ENCODE peak calls at places on chromosomes 5 and 9, in ten cellular contexts. I is uterus, X is foreskin fibroblast, H is left ventricle myocardium inferior, A is ovary, P is IMR-90, V is cardiac fibroblast, Q is coronary artery, J is gastrocnemius medialis, L is kidney. F is an unnamed sample.

GRCh38 chr9:20187318-20187717 is 398.5 kb upstream of the SLC24A2 start:
- DNase-seq in I (no peak), X (no peak), H (no peak), A (no peak), P (no peak), V (no peak), Q (no peak), J (no peak), L (no peak), F (no peak)

GRCh38 chr5:138132543-138132942 is 6.7 kb downstream of the NME5 start:
- DNase-seq in I (no peak), X (no peak), H (no peak), A (no peak), P (no peak), V (no peak), Q (no peak), J (no peak), L (no peak), F (no peak)

GRCh38 chr9:6845128-6845826 is 87.5 kb downstream of the KDM4C start:
- DNase-seq in I (no peak), X (no peak), H (no peak), A (no peak), P (no peak), V (no peak), Q (no peak), J (no peak), L (no peak), F (no peak)

GRCh38 chr5:187042-187431 is 4.3 kb upstream of the LRRC14B start:
- DNase-seq in I (no peak), X (no peak), H (no peak), A (no peak), P (no peak), V (no peak), Q (no peak), J (no peak), L (peak; percentile 53), F (no peak)

GRCh38 chr9:117092582-117092981 is 322.3 kb downstream of the ASTN2 start:
- DNase-seq in I (no peak), X (no peak), H (no peak), A (no peak), P (peak; percentile 35), V (peak; percentile 28), Q (no peak), J (no peak), L (no peak), F (no peak)

GRCh38 chr9:90991953-90992352 is 190.3 kb downstream of the SYK start:
- DNase-seq in I (no peak), X (peak; percentile 43), H (no peak), A (no peak), P (no peak), V (peak; percentile 25), Q (no peak), J (no peak), L (no peak), F (no peak)

GRCh38 chr5:139745800-139746690 is 49.6 kb upstream of the PSD2 start:
- DNase-seq in I (peak; percentile 63), X (peak; percentile 82), H (peak; percentile 56), A (peak; percentile 60), P (peak; percentile 67), V (peak; percentile 72), Q (no peak), J (peak; percentile 79), L (peak; percentile 87), F (peak; percentile 65)

GRCh38 chr5:179191506-179192184 is 131.5 kb downstream of the ZNF354C start:
- DNase-seq in I (no peak), X (no peak), H (no peak), A (no peak), P (no peak), V (no peak), Q (no peak), J (no peak), L (no peak), F (no peak)

GRCh38 chr5:50929174-50929573 is 262.7 kb downstream of the PARP8 start:
- DNase-seq in I (no peak), X (no peak), H (no peak), A (no peak), P (no peak), V (no peak), Q (no peak), J (no peak), L (no peak), F (no peak)

GRCh38 chr9:122777935-122778671 is 10.6 kb upstream of the OR5C1 start:
- DNase-seq in I (no peak), X (peak; percentile 64), H (no peak), A (no peak), P (peak; percentile 79), V (peak; percentile 68), Q (no peak), J (no peak), L (no peak), F (no peak)

GRCh38 chr9:136093331-136093986 is 1.6 kb downstream of the NACC2 start:
- DNase-seq in I (no peak), X (peak; percentile 53), H (no peak), A (no peak), P (no peak), V (peak; percentile 38), Q (no peak), J (peak; percentile 84), L (peak; percentile 88), F (no peak)

GRCh38 chr9:136088481-136088938 is 6.6 kb downstream of the NACC2 start:
- DNase-seq in I (no peak), X (no peak), H (peak; percentile 11), A (no peak), P (no peak), V (no peak), Q (no peak), J (no peak), L (no peak), F (no peak)

GRCh38 chr5:158739941-158740340 is 359.8 kb downstream of the EBF1 start:
- DNase-seq in I (peak; percentile 68), X (peak; percentile 28), H (no peak), A (no peak), P (no peak), V (peak; percentile 55), Q (no peak), J (peak; percentile 15), L (no peak), F (no peak)
- TF ChIP-seq CTCF in I (peak; percentile 47), X (no peak), H (peak; percentile 48), A (no peak), P (no peak), V (peak; percentile 51), Q (peak; percentile 24), J (no peak), L (peak; percentile 13), F (no peak)

GRCh38 chr9:127589955-127590370 is 22.1 kb upstream of the STXBP1 start:
- DNase-seq in I (peak; percentile 79), X (peak; percentile 85), H (no peak), A (peak; percentile 76), P (peak; percentile 77), V (peak; percentile 81), Q (no peak), J (peak; percentile 57), L (peak; percentile 65), F (peak; percentile 66)
- H3K4me3 ChIP-seq in I (no peak overlapping the region), X (no peak overlapping the region), H (no peak overlapping the region), A (no peak overlapping the region), P (no peak overlapping the region), V (no peak overlapping the region), Q (no peak overlapping the region), J (no peak overlapping the region), L (no peak overlapping the region), F (no peak overlapping the region)

DNA sequence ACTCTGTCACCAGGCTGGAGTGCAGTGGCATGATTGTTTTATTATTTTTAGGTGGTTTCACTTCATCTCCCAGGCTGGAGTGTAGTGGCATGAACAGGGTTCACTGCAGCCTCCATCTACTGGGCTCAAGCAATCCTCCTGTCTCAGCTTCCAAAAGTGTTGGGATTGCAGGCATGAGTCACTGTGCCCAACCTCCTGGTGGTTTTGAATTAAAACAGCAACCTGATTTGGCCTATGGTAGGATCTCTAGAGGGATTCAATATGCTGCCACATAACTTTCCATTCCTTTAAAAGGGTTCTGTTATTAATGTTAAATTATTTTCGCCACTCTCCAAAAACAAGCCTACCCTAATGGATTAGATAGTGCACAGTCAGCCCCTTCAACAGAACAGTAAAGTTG is 9.9 kb upstream of the HSPA4 start:
- DNase-seq in I (no peak), X (peak; percentile 57), H (no peak), A (no peak), P (peak; percentile 44), V (peak; percentile 44), Q (no peak), J (no peak), L (no peak), F (no peak)
- TF ChIP-seq CTCF in I (no peak), X (no peak), H (no peak), A (no peak), P (peak; percentile 5), V (peak; percentile 5), Q (no peak), J (no peak), L (no peak), F (no peak)

GRCh38 chr9:126088336-126088735 is 238.3 kb upstream of the MVB12B start:
- DNase-seq in I (no peak), X (no peak), H (no peak), A (no peak), P (no peak), V (no peak), Q (no peak), J (no peak), L (peak; percentile 3), F (no peak)
- H3K4me3 ChIP-seq in I (no peak overlapping the region), X (no peak overlapping the region), H (no peak overlapping the region), A (no peak overlapping the region), P (no peak overlapping the region), V (no peak overlapping the region), Q (no peak overlapping the region), J (no peak overlapping the region), L (no peak overlapping the region), F (no peak overlapping the region)

GRCh38 chr5:56822961-56823360 is 7.6 kb downstream of the MAP3K1 start:
- DNase-seq in I (no peak), X (no peak), H (no peak), A (no peak), P (no peak), V (no peak), Q (no peak), J (no peak), L (no peak), F (no peak)
- TF ChIP-seq CTCF in I (no peak), X (no peak), H (no peak), A (no peak), P (no peak), V (no peak), Q (no peak), J (no peak), L (no peak), F (no peak)

GRCh38 chr9:100474082-100474949 is 1.4 kb downstream of the TMEFF1 start:
- DNase-seq in I (no peak), X (peak; percentile 27), H (no peak), A (peak; percentile 32), P (no peak), V (no peak), Q (no peak), J (no peak), L (no peak), F (no peak)
- H3K4me3 ChIP-seq in I (peak overlapping the region; percentile 50), X (peak overlapping the region; percentile 67), H (peak overlapping the region; percentile 75), A (peak overlapping the region; percentile 55), P (peak overlapping the region; percentile 90), V (peak overlapping the region; percentile 62), Q (peak overlapping the region; percentile 73), J (peak overlapping the region; percentile 91), L (peak overlapping the region; percentile 49), F (peak overlapping the region; percentile 64)

F was measured in astrocyte of the cerebellum.